ENCODE peak calls at places on chromosome 9, in six cellular contexts. I is AG08395, E is DMS153, X is HepG2, N is amniotic stem cell, C is kidney. H is an unnamed sample.
A peak's percentile ranks its signal among the peaks of the same experiment; 100 is the strongest.

GRCh38 chr9:137465000-137465769 is 6.1 kb upstream of the NSMF start:
- DNase-seq in E (no peak), I (no peak), X (no peak), N (no peak), C (peak; percentile 72), H (peak; percentile 78)

GRCh38 chr9:126293522-126293889 is 33.1 kb upstream of the MVB12B start:
- DNase-seq in X (no peak), I (no peak), C (no peak), N (no peak), E (no peak), H (no peak)

GRCh38 chr9:90020277-90020871 is 415.6 kb downstream of the GADD45G start:
- DNase-seq in C (no peak), N (no peak), E (no peak), X (no peak), I (no peak), H (no peak)

GRCh38 chr9:114003756-114004155 is 74.3 kb downstream of the AMBP start:
- DNase-seq in E (no peak), I (no peak), X (no peak), C (no peak), N (no peak), H (peak; percentile 9)

GRCh38 chr9:133604214-133604613 is 5.0 kb downstream of the FAM163B start:
- DNase-seq in E (no peak), C (peak; percentile 36), N (no peak), X (peak; percentile 10), I (no peak), H (no peak)

GRCh38 chr9:23683476-23684095 is 142.5 kb downstream of the ELAVL2 start:
- DNase-seq in X (no peak), I (no peak), E (no peak), C (no peak), N (no peak), H (no peak)

GRCh38 chr9:120539951-120540350 is 40.0 kb downstream of the CDK5RAP2 start:
- DNase-seq in N (no peak), I (no peak), X (no peak), E (no peak), C (no peak), H (no peak)

GRCh38 chr9:9112001-9112725 is 1312.6 kb upstream of the DMAC1 start:
- DNase-seq in C (no peak), I (no peak), X (no peak), N (no peak), E (no peak), H (no peak)

GRCh38 chr9:17744786-17745185 is 165.9 kb downstream of the SH3GL2 start:
- DNase-seq in X (no peak), E (no peak), C (no peak), I (no peak), N (no peak), H (no peak)

GRCh38 chr9:134103391-134103998 is 32.4 kb upstream of the WDR5 start:
- DNase-seq in E (no peak), N (no peak), X (no peak), I (no peak), C (no peak), H (no peak)

GRCh38 chr9:128160603-128160987 is 530 bp downstream of the BBLN start:
- DNase-seq in I (no peak), E (peak; percentile 3), C (no peak), X (no peak), N (peak; percentile 5), H (no peak)

GRCh38 chr9:38009990-38010389 is 59.0 kb downstream of the SHB start:
- DNase-seq in X (no peak), C (no peak), E (no peak), N (no peak), I (no peak), H (no peak)

GRCh38 chr9:130137081-130137869 is 34.9 kb upstream of the NCS1 start:
- DNase-seq in I (no peak), E (no peak), N (no peak), X (no peak), C (no peak), H (no peak)

GRCh38 chr9:93860694-93861658 is 94.2 kb downstream of the BARX1 start:
- DNase-seq in E (no peak), X (no peak), N (no peak), C (peak; percentile 68), I (no peak), H (peak; percentile 66)

GRCh38 chr9:81465468-81466002 is 223.8 kb downstream of the TLE1 start:
- DNase-seq in E (no peak), I (no peak), N (no peak), X (no peak), C (no peak), H (no peak)

GRCh38 chr9:105693435-105694275 is 686 bp upstream of the TMEM38B start:
- DNase-seq in N (no peak), E (no peak), X (no peak), I (no peak), C (no peak), H (no peak)

GRCh38 chr9:16532681-16533450 is 337.6 kb downstream of the BNC2 start:
- DNase-seq in I (peak; percentile 37), N (no peak), C (no peak), E (no peak), X (no peak), H (no peak)

GRCh38 chr9:131398204-131398603 is 4.3 kb downstream of the PRRC2B start:
- DNase-seq in N (no peak), C (no peak), I (no peak), X (no peak), E (no peak), H (no peak)

GRCh38 chr9:99016681-99017387 is 73.1 kb downstream of the COL15A1 start:
- DNase-seq in I (no peak), E (no peak), N (no peak), X (no peak), C (no peak), H (no peak)

GRCh38 chr9:15149450-15149849 is 157.6 kb downstream of the TTC39B start:
- DNase-seq in E (no peak), I (no peak), N (no peak), C (no peak), X (no peak), H (no peak)

GRCh38 chr9:128026255-128027165 is 40.6 kb downstream of the NAIF1 start:
- DNase-seq in C (no peak), X (no peak), E (no peak), I (no peak), N (no peak), H (no peak)

GRCh38 chr9:21323091-21323490 is 12.1 kb downstream of the KLHL9 start:
- DNase-seq in I (no peak), N (no peak), E (no peak), X (no peak), C (no peak), H (no peak)

GRCh38 chr9:69430206-69430605 is 105.2 kb downstream of the ENTREP1 start:
- DNase-seq in N (no peak), X (no peak), E (no peak), C (no peak), I (no peak), H (no peak)

GRCh38 chr9:126483468-126484056 is 130.2 kb upstream of the LMX1B start:
- DNase-seq in N (no peak), X (no peak), I (no peak), C (peak; percentile 57), E (no peak), H (peak; percentile 74)

GRCh38 chr9:1995084-1995483 is 20.1 kb upstream of the SMARCA2 start:
- DNase-seq in C (no peak), I (no peak), X (no peak), E (no peak), N (no peak), H (no peak)

GRCh38 chr9:69945671-69946141 is 97.9 kb upstream of the MAMDC2 start:
- DNase-seq in E (peak; percentile 7), C (no peak), X (no peak), I (peak; percentile 46), N (no peak), H (peak; percentile 87)

GRCh38 chr9:95005276-95006141 is 279.0 kb downstream of the AOPEP start:
- DNase-seq in E (no peak), N (no peak), X (no peak), C (no peak), I (no peak), H (no peak)

GRCh38 chr9:89678394-89679005 is 73.7 kb downstream of the GADD45G start:
- DNase-seq in C (no peak), N (no peak), I (no peak), E (no peak), X (no peak), H (no peak)

GRCh38 chr9:128892223-128892892 is 10.4 kb downstream of the LRRC8A start:
- DNase-seq in E (no peak), X (no peak), C (peak; percentile 96), N (no peak), I (peak; percentile 96), H (peak; percentile 96)

GRCh38 chr9:19246891-19247290 is 16.4 kb downstream of the DENND4C start:
- DNase-seq in C (no peak), X (no peak), I (no peak), N (no peak), E (no peak), H (no peak)

GRCh38 chr9:86557918-86558317 is 203.7 kb upstream of the TUT7 start:
- DNase-seq in X (no peak), C (no peak), I (no peak), N (no peak), E (no peak), H (no peak)

GRCh38 chr9:14158911-14159310 is 155.0 kb downstream of the NFIB start:
- DNase-seq in E (no peak), N (no peak), I (peak; percentile 21), C (no peak), X (no peak), H (no peak)

GRCh38 chr9:92119581-92119980 is 4.4 kb upstream of the SPTLC1 start:
- DNase-seq in I (no peak), N (no peak), X (no peak), C (no peak), E (no peak), H (no peak)

GRCh38 chr9:130348881-130349280 is 83.3 kb downstream of the HMCN2 start:
- DNase-seq in X (no peak), I (no peak), E (no peak), C (no peak), N (no peak), H (no peak)

GRCh38 chr9:130461218-130461630 is 16.5 kb downstream of the ASS1 start:
- DNase-seq in I (peak; percentile 67), X (peak; percentile 28), C (peak; percentile 83), E (no peak), N (no peak), H (no peak)

GRCh38 chr9:115104908-115105307 is 13.0 kb downstream of the TNC start:
- DNase-seq in N (peak; percentile 20), I (no peak), C (no peak), X (no peak), E (no peak), H (no peak)

GRCh38 chr9:16191691-16192402 is 639.0 kb downstream of the CCDC171 start:
- DNase-seq in N (peak; percentile 76), E (peak; percentile 28), C (peak; percentile 91), X (peak; percentile 2), I (peak; percentile 70), H (peak; percentile 96)

GRCh38 chr9:96491079-96491879 is 41.3 kb downstream of the HABP4 start:
- DNase-seq in I (peak; percentile 62), N (no peak), X (peak; percentile 99), E (no peak), C (no peak), H (no peak)

GRCh38 chr9:119298076-119298853 is 71.0 kb downstream of the BRINP1 start:
- DNase-seq in E (no peak), C (no peak), I (no peak), N (no peak), X (no peak), H (no peak)

H was measured in posterior vena cava.